ENCODE peak calls at places on chromosomes 3 and 15, in eight cellular contexts. I, D, O, P, R, K, C and M are unnamed samples.
A peak's percentile ranks its signal among the peaks of the same experiment; 100 is the strongest.

GRCh38 chr3:49725906-49726681 is 2.3 kb upstream of the GMPPB start:
- DNase-seq in I (no peak), D (no peak), O (no peak), P (no peak), R (no peak), K (no peak), C (no peak), M (no peak)

GRCh38 chr3:67009716-67010115 is 11.6 kb downstream of the KBTBD8 start:
- DNase-seq in I (no peak), D (no peak), O (no peak), P (no peak), R (no peak), K (no peak), C (no peak), M (no peak)

GRCh38 chr3:191238321-191238817 is 39.3 kb downstream of the OSTN start:
- DNase-seq in I (no peak), D (no peak), O (no peak), P (no peak), R (no peak), K (no peak), C (no peak), M (no peak)

GRCh38 chr3:197024881-197025735 is 4.5 kb downstream of the MELTF start:
- DNase-seq in I (no peak), D (no peak), O (no peak), P (no peak), R (no peak), K (no peak), C (no peak), M (no peak)

GRCh38 chr3:13709706-13710105 is 160.8 kb downstream of the FBLN2 start:
- DNase-seq in I (no peak), D (no peak), O (no peak), P (no peak), R (no peak), K (no peak), C (no peak), M (no peak)

GRCh38 chr3:134625462-134625861 is 25.4 kb downstream of the KY start:
- DNase-seq in I (no peak), D (no peak), O (no peak), P (no peak), R (no peak), K (no peak), C (no peak), M (no peak)

GRCh38 chr3:184620101-184620798 is 58.7 kb downstream of the EPHB3 start:
- DNase-seq in I (no peak), D (no peak), O (no peak), P (no peak), R (no peak), K (no peak), C (no peak), M (no peak)

GRCh38 chr3:120170223-120170622 is 76.0 kb upstream of the GSK3B start:
- DNase-seq in I (no peak), D (no peak), O (no peak), P (no peak), R (no peak), K (no peak), C (no peak), M (peak; percentile 15)

GRCh38 chr15:62544446-62544845 is 379.4 kb upstream of the C2CD4B start:
- DNase-seq in I (no peak), D (no peak), O (no peak), P (no peak), R (no peak), K (no peak), C (no peak), M (no peak)

GRCh38 chr3:69411331-69411730 is 25.4 kb upstream of the FRMD4B start:
- DNase-seq in I (no peak), D (no peak), O (no peak), P (no peak), R (no peak), K (no peak), C (no peak), M (no peak)

GRCh38 chr3:149299938-149300791 is 33.3 kb downstream of the TM4SF18 start:
- DNase-seq in I (no peak), D (no peak), O (peak; percentile 61), P (no peak), R (no peak), K (no peak), C (no peak), M (peak; percentile 77)

GRCh38 chr15:90309050-90309449 is 43.0 kb upstream of the ZNF774 start:
- DNase-seq in I (no peak), D (no peak), O (no peak), P (no peak), R (no peak), K (no peak), C (no peak), M (no peak)

GRCh38 chr3:25907081-25907480 is 117.2 kb downstream of the OXSM start:
- DNase-seq in I (no peak), D (no peak), O (peak; percentile 37), P (no peak), R (no peak), K (no peak), C (no peak), M (peak; percentile 4)

GRCh38 chr15:34691024-34691423 is 63.8 kb downstream of the GJD2 start:
- DNase-seq in I (no peak), D (no peak), O (no peak), P (no peak), R (no peak), K (no peak), C (no peak), M (no peak)

GRCh38 chr3:124084398-124084881 is 92.5 kb upstream of the ROPN1 start:
- DNase-seq in I (no peak), D (no peak), O (no peak), P (no peak), R (no peak), K (no peak), C (no peak), M (no peak)

DNA sequence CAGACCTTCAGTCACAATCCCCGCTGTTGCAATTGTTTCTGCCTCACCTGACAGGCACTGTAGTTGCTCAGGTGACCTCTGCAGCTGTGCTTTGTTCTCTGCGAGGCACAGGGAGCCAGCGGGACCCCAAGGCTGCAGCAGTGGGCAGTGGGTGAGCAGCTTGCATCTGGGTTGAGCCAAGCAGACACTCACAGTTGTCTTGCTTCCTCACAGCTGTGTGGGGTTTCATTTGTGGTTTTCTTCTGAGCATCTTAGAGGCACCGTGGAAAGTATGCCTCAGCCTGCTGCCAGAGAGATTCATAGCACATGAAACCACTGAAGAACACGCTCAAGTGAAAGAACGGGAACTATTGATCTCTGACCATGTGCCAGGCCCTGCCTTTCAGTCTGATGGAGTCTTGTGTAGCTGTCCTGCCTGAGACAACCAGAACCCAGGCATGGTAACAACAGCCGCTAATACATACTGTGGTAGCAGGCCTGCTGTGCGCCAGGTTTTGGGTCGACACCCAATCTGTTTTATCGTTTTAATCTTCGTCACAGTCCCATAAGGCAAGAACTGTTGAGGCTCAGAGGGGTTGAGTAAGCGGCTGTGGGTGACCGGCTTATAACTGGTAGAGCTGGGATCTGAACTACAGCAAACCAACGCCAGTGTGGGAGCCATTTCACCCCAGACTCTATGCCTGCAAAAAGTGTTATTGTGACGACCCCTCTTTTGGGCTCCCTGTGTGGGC is 33.4 kb downstream of the GRK7 start:
- DNase-seq in I (no peak), D (no peak), O (peak; percentile 6), P (no peak), R (no peak), K (no peak), C (no peak), M (peak; percentile 7)
- H3K4me3 ChIP-seq in I (no peak overlapping the region), D (peak overlapping the region; percentile 46), O (peak overlapping the region; percentile 23), P (peak overlapping the region; percentile 50), R (peak overlapping the region; percentile 33), K (no peak overlapping the region), C (peak overlapping the region; percentile 41), M (no peak overlapping the region)

GRCh38 chr3:48507256-48508061 is 3.5 kb upstream of the SHISA5 start:
- DNase-seq in I (peak; percentile 86), D (peak; percentile 85), O (peak; percentile 84), P (peak; percentile 92), R (no peak), K (peak; percentile 45), C (peak; percentile 65), M (peak; percentile 57)
- H3K4me1 ChIP-seq in I (peaks cover 14% of the 10 kb centered on the region), D (peaks cover 14% of the 10 kb centered on the region), O (peaks cover 10% of the 10 kb centered on the region), P (peaks cover 37% of the 10 kb centered on the region), R (peaks cover 13% of the 10 kb centered on the region), K (peaks cover 32% of the 10 kb centered on the region), C (peaks cover 31% of the 10 kb centered on the region), M (peaks cover 25% of the 10 kb centered on the region)

GRCh38 chr15:101088788-101089578 is 162.9 kb downstream of the CHSY1 start:
- DNase-seq in I (peak; percentile 93), D (peak; percentile 73), O (peak; percentile 59), P (peak; percentile 75), R (peak; percentile 75), K (peak; percentile 67), C (peak; percentile 83), M (peak; percentile 78)
- H3K4me3 ChIP-seq in I (peak overlapping the region; percentile 41), D (no peak overlapping the region), O (no peak overlapping the region), P (peak overlapping the region; percentile 41), R (peak overlapping the region; percentile 30), K (no peak overlapping the region), C (peak overlapping the region; percentile 27), M (no peak overlapping the region)

GRCh38 chr3:150736903-150737832 is 25.8 kb downstream of the SIAH2 start:
- DNase-seq in I (no peak), D (no peak), O (no peak), P (no peak), R (no peak), K (no peak), C (no peak), M (peak; percentile 43)
- H3K4me1 ChIP-seq in I (peaks cover 20% of the 10 kb centered on the region), D (peaks cover 15% of the 10 kb centered on the region), O (no peaks in the 10 kb centered on the region), P (peaks cover 19% of the 10 kb centered on the region), R (peaks cover 19% of the 10 kb centered on the region), K (peaks cover 47% of the 10 kb centered on the region), C (peaks cover 15% of the 10 kb centered on the region), M (peaks cover 46% of the 10 kb centered on the region)

GRCh38 chr15:83230242-83230641 is 22.6 kb upstream of the HDGFL3 start:
- DNase-seq in I (no peak), D (no peak), O (no peak), P (no peak), R (no peak), K (no peak), C (no peak), M (no peak)
- H3K4me3 ChIP-seq in I (no peak overlapping the region), D (no peak overlapping the region), O (no peak overlapping the region), P (no peak overlapping the region), R (no peak overlapping the region), K (no peak overlapping the region), C (no peak overlapping the region), M (no peak overlapping the region)

GRCh38 chr15:78069052-78069414 is 8.5 kb downstream of the TBC1D2B start:
- DNase-seq in I (no peak), D (no peak), O (no peak), P (no peak), R (no peak), K (no peak), C (no peak), M (no peak)
- H3K4me1 ChIP-seq in I (peaks cover 84% of the 10 kb centered on the region), D (peaks cover 23% of the 10 kb centered on the region), O (peaks cover 42% of the 10 kb centered on the region), P (peaks cover 74% of the 10 kb centered on the region), R (peaks cover 57% of the 10 kb centered on the region), K (peaks cover 88% of the 10 kb centered on the region), C (peaks cover 98% of the 10 kb centered on the region), M (peaks cover 92% of the 10 kb centered on the region)

GRCh38 chr3:143567823-143568222 is 280.4 kb downstream of the SLC9A9 start:
- DNase-seq in I (no peak), D (no peak), O (no peak), P (no peak), R (no peak), K (no peak), C (no peak), M (no peak)
- H3K4me3 ChIP-seq in I (no peak overlapping the region), D (no peak overlapping the region), O (no peak overlapping the region), P (no peak overlapping the region), R (no peak overlapping the region), K (no peak overlapping the region), C (no peak overlapping the region), M (no peak overlapping the region)